ENCODE peak calls at places on chromosomes 12 and 14, in seven cellular contexts. S is HFFc6, Z is iris pigment epithelial cell, H is iPS-NIHi11, K is NCI-H1417, B is MCF 10A, E is H7. F is an unnamed sample.

GRCh38 chr14:101120636-101121398 is 217.3 kb upstream of the RTL1 start:
- DNase-seq in S (no peak), Z (no peak), H (no peak), K (peak), B (no peak), E (peak), F (no peak)

GRCh38 chr12:117685115-117685926 is 283.5 kb downstream of the KSR2 start:
- DNase-seq in S (peak), Z (peak), H (peak), K (peak), B (peak), E (peak), F (peak)

GRCh38 chr12:108826115-108826806 is 31.1 kb downstream of the SSH1 start:
- DNase-seq in S (peak), Z (peak), H (no peak), K (no peak), B (no peak), E (no peak), F (peak)

GRCh38 chr14:88929656-88930436 is 105.4 kb downstream of the TTC8 start:
- DNase-seq in S (no peak), Z (peak), H (peak), K (no peak), B (no peak), E (peak), F (peak)

GRCh38 chr12:89040146-89040964 is 311.9 kb downstream of the DUSP6 start:
- DNase-seq in S (peak), Z (peak), H (no peak), K (no peak), B (no peak), E (no peak), F (no peak)

GRCh38 chr14:81834308-81834707 is 300.7 kb upstream of the SEL1L start:
- DNase-seq in S (no peak), Z (no peak), H (no peak), K (no peak), B (peak), E (no peak), F (no peak)

GRCh38 chr14:92644166-92644565 is 104.3 kb downstream of the LGMN start:
- DNase-seq in S (peak), Z (peak), H (no peak), K (no peak), B (peak), E (no peak), F (peak)

GRCh38 chr12:13724136-13724535 is 257.3 kb downstream of the GRIN2B start:
- DNase-seq in S (no peak), Z (no peak), H (no peak), K (no peak), B (no peak), E (no peak), F (no peak)

GRCh38 chr12:32302218-32302826 is 97.0 kb upstream of the FGD4 start:
- DNase-seq in S (peak), Z (no peak), H (peak), K (no peak), B (peak), E (peak), F (peak)

GRCh38 chr14:92931681-92932447 is 8.9 kb downstream of the CHGA start:
- DNase-seq in S (no peak), Z (no peak), H (no peak), K (no peak), B (no peak), E (no peak), F (no peak)

GRCh38 chr12:98896938-98897337 is 251.8 kb downstream of the APAF1 start:
- DNase-seq in S (no peak), Z (peak), H (peak), K (no peak), B (peak), E (peak), F (no peak)

GRCh38 chr14:23641915-23642588 is 5.9 kb downstream of the DHRS2 start:
- DNase-seq in S (no peak), Z (no peak), H (no peak), K (no peak), B (no peak), E (no peak), F (no peak)

GRCh38 chr12:117039891-117040309 is 59.3 kb downstream of the TESC start:
- DNase-seq in S (no peak), Z (no peak), H (no peak), K (no peak), B (no peak), E (peak), F (no peak)

GRCh38 chr14:54338696-54339317 is 58.0 kb upstream of the CDKN3 start:
- DNase-seq in S (peak), Z (peak), H (peak), K (no peak), B (peak), E (no peak), F (peak)

GRCh38 chr12:55906056-55906455 is 21.6 kb downstream of the PYM1 start:
- DNase-seq in S (peak), Z (peak), H (no peak), K (no peak), B (no peak), E (no peak), F (no peak)